ENCODE peak calls at places on chromosome 6, in ten cellular contexts. D is mammary epithelial cell, P is BE2C, B is uterus, S is transverse colon, C is astrocyte of the cerebellum, T is neural progenitor cell, J is choroid plexus epithelial cell, M is dorsolateral prefrontal cortex, Z is psoas muscle. U is an unnamed sample.

GRCh38 chr6:88965691-88966090 is 2.3 kb upstream of the RNGTT start:
- DNase-seq in D (no peak), P (no peak), B (no peak), S (no peak), C (no peak), T (no peak), J (no peak), M (no peak), Z (no peak), U (no peak)

GRCh38 chr6:43951756-43952675 is 175.2 kb downstream of the MRPL14 start:
- DNase-seq in D (no peak), P (peak), B (peak), S (no peak), C (no peak), T (no peak), J (no peak), M (no peak), Z (no peak), U (no peak)

GRCh38 chr6:147201885-147202515 is 2.2 kb upstream of the STXBP5 start:
- DNase-seq in D (peak), P (peak), B (no peak), S (peak), C (no peak), T (peak), J (peak), M (no peak), Z (no peak), U (no peak)

GRCh38 chr6:138805431-138805830 is 9.5 kb downstream of the ECT2L start:
- DNase-seq in D (no peak), P (no peak), B (no peak), S (no peak), C (no peak), T (no peak), J (peak), M (no peak), Z (no peak), U (no peak)

GRCh38 chr6:134147033-134147533 is 94.7 kb upstream of the SLC2A12 start:
- DNase-seq in D (no peak), P (no peak), B (no peak), S (no peak), C (no peak), T (no peak), J (no peak), M (no peak), Z (no peak), U (no peak)

GRCh38 chr6:97306946-97307345 is 23.9 kb upstream of the MMS22L start:
- DNase-seq in D (no peak), P (no peak), B (no peak), S (no peak), C (no peak), T (peak), J (no peak), M (no peak), Z (no peak), U (no peak)

GRCh38 chr6:155881845-155882526 is 426.3 kb upstream of the NOX3 start:
- DNase-seq in D (no peak), P (no peak), B (no peak), S (no peak), C (no peak), T (no peak), J (no peak), M (no peak), Z (no peak), U (no peak)

GRCh38 chr6:56959938-56960337 is 5.0 kb downstream of the BEND6 start:
- DNase-seq in D (peak), P (no peak), B (no peak), S (no peak), C (peak), T (no peak), J (peak), M (no peak), Z (no peak), U (no peak)

GRCh38 chr6:90468080-90468479 is 118.8 kb downstream of the MAP3K7 start:
- DNase-seq in D (peak), P (no peak), B (no peak), S (no peak), C (no peak), T (no peak), J (peak), M (no peak), Z (no peak), U (no peak)

GRCh38 chr6:90466191-90466940 is 120.5 kb downstream of the MAP3K7 start:
- DNase-seq in D (peak), P (no peak), B (no peak), S (no peak), C (no peak), T (peak), J (peak), M (no peak), Z (no peak), U (no peak)

GRCh38 chr6:90468859-90469258 is 118.0 kb downstream of the MAP3K7 start:
- DNase-seq in D (no peak), P (no peak), B (no peak), S (no peak), C (no peak), T (no peak), J (no peak), M (no peak), Z (no peak), U (no peak)

GRCh38 chr6:90469906-90470305 is 117.0 kb downstream of the MAP3K7 start:
- DNase-seq in D (no peak), P (no peak), B (no peak), S (no peak), C (peak), T (no peak), J (no peak), M (no peak), Z (no peak), U (no peak)

GRCh38 chr6:90467546-90467945 is 119.3 kb downstream of the MAP3K7 start:
- DNase-seq in D (peak), P (no peak), B (no peak), S (no peak), C (no peak), T (no peak), J (no peak), M (no peak), Z (no peak), U (no peak)
- H3K4me3 ChIP-seq in D (no peak), P (no peak), B (no peak), S (no peak), C (no peak), T (no peak), J (no peak), M (no peak), Z (no peak), U (no peak)

GRCh38 chr6:39051399-39052122 is 3.0 kb downstream of the GLP1R start:
- DNase-seq in D (peak), P (no peak), B (no peak), S (no peak), C (no peak), T (no peak), J (no peak), M (no peak), Z (no peak), U (no peak)

GRCh38 chr6:39049575-39050283 is 1.1 kb downstream of the GLP1R start:
- DNase-seq in D (no peak), P (no peak), B (no peak), S (no peak), C (no peak), T (peak), J (no peak), M (no peak), Z (no peak), U (no peak)

GRCh38 chr6:39050453-39051112 is 2.0 kb downstream of the GLP1R start:
- DNase-seq in D (peak), P (no peak), B (no peak), S (no peak), C (no peak), T (no peak), J (no peak), M (no peak), Z (no peak), U (no peak)

GRCh38 chr6:39047434-39048327 is 900 bp upstream of the GLP1R start:
- DNase-seq in D (no peak), P (no peak), B (no peak), S (no peak), C (no peak), T (no peak), J (no peak), M (no peak), Z (no peak), U (no peak)

DNA sequence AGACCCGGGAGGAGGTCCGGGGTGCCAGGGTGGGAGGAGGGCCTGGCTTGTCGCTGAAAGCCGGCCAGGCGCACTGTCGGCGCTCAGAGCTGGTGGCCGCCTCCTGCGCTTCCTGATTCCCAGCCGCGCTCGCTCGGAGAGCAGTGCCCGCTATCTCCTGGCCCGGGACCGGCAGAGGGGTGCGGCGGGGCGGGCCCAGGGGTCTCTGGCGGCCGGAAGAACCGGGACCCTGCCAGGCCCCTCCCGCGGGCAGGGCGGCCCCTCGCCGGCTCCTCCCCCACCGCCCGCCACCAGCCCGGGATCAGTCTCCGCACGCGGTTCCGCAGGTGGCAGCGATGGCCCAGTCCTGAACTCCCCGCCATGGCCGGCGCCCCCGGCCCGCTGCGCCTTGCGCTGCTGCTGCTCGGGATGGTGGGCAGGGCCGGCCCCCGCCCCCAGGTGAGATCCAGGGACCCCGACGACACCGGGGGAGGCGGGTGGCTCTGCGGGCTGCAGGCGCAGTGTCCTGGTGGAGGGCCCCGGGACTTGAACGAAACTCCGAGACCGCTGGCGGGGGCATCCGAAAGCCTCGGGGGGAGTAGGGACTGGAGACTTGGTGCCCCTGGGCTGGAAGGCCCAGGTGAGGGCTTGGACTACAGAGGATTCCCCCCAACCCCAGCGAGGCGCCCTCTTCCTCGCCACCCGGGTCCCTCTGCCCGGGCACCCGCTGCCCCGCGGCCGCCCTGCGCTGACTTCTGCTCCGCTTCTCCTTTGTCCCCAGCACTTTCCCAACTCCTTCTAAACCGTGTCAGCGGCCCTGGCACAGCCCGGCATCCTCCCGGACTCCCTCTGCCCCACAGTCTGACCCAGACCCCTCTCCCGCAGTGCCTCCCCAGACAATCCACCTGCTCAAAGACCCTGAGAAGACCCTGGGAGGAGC is at the start of gene GLP1R:
- DNase-seq in D (no peak), P (no peak), B (no peak), S (no peak), C (no peak), T (peak), J (no peak), M (no peak), Z (no peak), U (no peak)
- H3K4me3 ChIP-seq in D (no peak), P (no peak), B (no peak), S (peak), C (no peak), T (peak), J (no peak), M (peak), Z (peak), U (no peak)

GRCh38 chr6:101847690-101848089 is 454.2 kb downstream of the GRIK2 start:
- DNase-seq in D (no peak), P (no peak), B (no peak), S (no peak), C (no peak), T (peak), J (no peak), M (no peak), Z (no peak), U (no peak)

GRCh38 chr6:101853686-101854085 is 460.2 kb downstream of the GRIK2 start:
- DNase-seq in D (no peak), P (no peak), B (no peak), S (no peak), C (no peak), T (no peak), J (no peak), M (no peak), Z (no peak), U (no peak)

GRCh38 chr6:101851911-101852310 is 458.4 kb downstream of the GRIK2 start:
- DNase-seq in D (no peak), P (no peak), B (no peak), S (no peak), C (no peak), T (no peak), J (peak), M (no peak), Z (no peak), U (no peak)

GRCh38 chr6:101853226-101853625 is 459.7 kb downstream of the GRIK2 start:
- DNase-seq in D (no peak), P (no peak), B (no peak), S (no peak), C (no peak), T (no peak), J (no peak), M (no peak), Z (no peak), U (no peak)
- H3K4me3 ChIP-seq in D (no peak), P (no peak), B (no peak), S (no peak), C (no peak), T (no peak), J (no peak), M (no peak), Z (no peak), U (no peak)

GRCh38 chr6:136920216-136920857 is 1.8 kb upstream of the SLC35D3 start:
- DNase-seq in D (no peak), P (no peak), B (no peak), S (no peak), C (no peak), T (peak), J (no peak), M (no peak), Z (no peak), U (no peak)
- H3K4me3 ChIP-seq in D (no peak), P (no peak), B (peak), S (peak), C (peak), T (peak), J (peak), M (peak), Z (peak), U (peak)

DNA sequence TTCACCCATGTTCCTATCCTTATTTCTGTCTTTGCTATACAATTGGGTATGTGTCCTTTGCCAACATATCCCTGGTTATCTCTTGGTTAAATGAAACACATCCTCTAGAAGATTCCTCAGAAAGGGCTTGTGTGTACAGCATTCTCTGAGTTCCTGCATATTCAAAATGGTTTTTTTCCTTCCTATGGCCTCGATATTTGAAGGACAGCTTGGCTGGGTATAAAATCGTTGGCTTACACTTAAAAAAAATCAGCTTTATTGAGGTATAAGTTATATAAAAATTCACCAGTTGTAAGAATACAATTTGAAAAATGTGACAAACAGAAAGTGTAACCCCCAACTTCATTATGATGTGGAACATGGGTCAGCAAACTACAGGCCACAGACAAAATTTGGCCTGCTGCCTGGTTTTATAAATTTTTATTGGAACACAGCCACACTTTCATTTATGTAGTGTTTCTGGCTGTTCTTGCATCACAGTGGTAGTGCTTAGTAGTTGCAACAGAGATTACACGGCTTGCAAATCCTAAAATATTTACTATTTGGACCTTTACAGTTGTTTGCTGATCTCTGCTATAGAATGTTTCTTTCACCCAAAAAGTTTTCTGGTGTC is 16.7 kb downstream of the PCMT1 start:
- DNase-seq in D (peak), P (no peak), B (no peak), S (no peak), C (peak), T (no peak), J (peak), M (no peak), Z (no peak), U (no peak)
- H3K4me3 ChIP-seq in D (no peak), P (no peak), B (no peak), S (no peak), C (no peak), T (no peak), J (no peak), M (no peak), Z (no peak), U (no peak)

DNA sequence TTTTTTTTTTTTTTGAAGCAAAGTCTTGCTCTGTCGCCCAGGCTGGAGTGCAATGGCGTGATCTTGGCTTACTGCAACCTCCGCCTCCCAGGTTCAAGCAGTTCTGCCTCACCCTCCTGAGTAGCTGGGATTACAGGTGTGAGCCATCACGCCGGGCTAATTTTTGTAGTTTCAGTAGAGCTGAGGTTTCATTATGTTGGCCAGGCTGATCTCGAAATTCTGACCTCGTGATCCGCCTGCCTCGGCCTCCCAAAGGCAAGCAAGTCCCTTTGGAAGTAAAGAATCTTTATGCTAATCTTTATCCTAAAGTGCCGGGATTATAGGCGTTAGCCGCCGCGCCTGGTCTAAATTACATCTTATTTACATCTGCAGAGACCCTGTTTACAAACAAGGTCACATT is 1.5 kb downstream of the PSMG4 start:
- DNase-seq in D (no peak), P (no peak), B (no peak), S (no peak), C (no peak), T (no peak), J (no peak), M (no peak), Z (no peak), U (no peak)
- H3K4me3 ChIP-seq in D (no peak), P (peak), B (no peak), S (no peak), C (peak), T (no peak), J (no peak), M (peak), Z (peak), U (peak)

DNA sequence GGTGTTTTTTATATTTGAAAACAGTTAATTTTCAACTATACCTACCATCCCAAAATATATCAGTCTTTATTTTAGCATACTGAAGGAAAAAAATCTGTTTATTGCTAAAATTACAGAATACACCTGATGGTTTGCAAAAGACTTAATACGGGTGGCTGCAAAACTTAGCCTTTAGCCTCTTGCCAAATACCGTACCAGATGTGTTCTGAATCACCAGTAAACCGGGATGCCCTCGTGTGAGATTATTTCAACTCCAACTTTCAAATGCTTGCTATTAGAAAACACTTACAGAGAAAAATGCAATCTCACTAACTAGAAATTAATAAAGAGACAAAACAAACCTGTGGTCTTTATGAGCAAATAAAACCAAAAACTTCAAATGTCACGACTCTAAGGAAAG is 36.0 kb downstream of the REV3L start:
- DNase-seq in D (no peak), P (no peak), B (no peak), S (no peak), C (no peak), T (no peak), J (peak), M (no peak), Z (no peak), U (no peak)
- H3K4me3 ChIP-seq in D (no peak), P (no peak), B (no peak), S (no peak), C (no peak), T (no peak), J (no peak), M (no peak), Z (no peak), U (no peak)

GRCh38 chr6:5085638-5086293 is 625 bp downstream of the PPP1R3G start:
- DNase-seq in D (peak), P (peak), B (peak), S (peak), C (no peak), T (peak), J (peak), M (no peak), Z (peak), U (no peak)
- H3K4me3 ChIP-seq in D (peak), P (peak), B (peak), S (peak), C (peak), T (peak), J (peak), M (peak), Z (peak), U (no peak)

GRCh38 chr6:74741608-74742007 is 464.2 kb downstream of the COL12A1 start:
- DNase-seq in D (no peak), P (no peak), B (no peak), S (no peak), C (no peak), T (no peak), J (no peak), M (no peak), Z (peak), U (no peak)
- H3K4me3 ChIP-seq in D (no peak), P (no peak), B (no peak), S (no peak), C (no peak), T (no peak), J (no peak), M (no peak), Z (no peak), U (no peak)

U was measured in effector memory CD4-positive, alpha-beta T cell.